ENCODE peak calls at places on chromosomes 2 and 18, in five cellular contexts. One of them, this sample, is unnamed.

GRCh38 chr2:127255146-127255545 is 35.0 kb upstream of the CYP27C1 start:
- DNase-seq in AG10803: no peak
- DNase-seq in AG09309: no peak
- DNase-seq in epithelial cell of esophagus: no peak
- DNase-seq in neural progenitor cell: no peak
- DNase-seq in this sample: no peak

GRCh38 chr2:239731998-239732665 is 293.0 kb downstream of the NDUFA10 start:
- DNase-seq in AG10803: no peak
- DNase-seq in AG09309: no peak
- DNase-seq in epithelial cell of esophagus: no peak
- DNase-seq in neural progenitor cell: no peak
- DNase-seq in this sample: no peak

GRCh38 chr2:204187513-204188088 is 251.0 kb downstream of the ICOS start:
- DNase-seq in AG10803: no peak
- DNase-seq in AG09309: no peak
- DNase-seq in epithelial cell of esophagus: no peak
- DNase-seq in neural progenitor cell: no peak
- DNase-seq in this sample: peak; percentile 47

GRCh38 chr2:41141146-41141791 is 689.4 kb upstream of the SLC8A1 start:
- DNase-seq in AG10803: no peak
- DNase-seq in AG09309: no peak
- DNase-seq in epithelial cell of esophagus: no peak
- DNase-seq in neural progenitor cell: no peak
- DNase-seq in this sample: no peak

GRCh38 chr2:70891572-70892356 is 43.9 kb upstream of the ATP6V1B1 start:
- DNase-seq in AG10803: no peak
- DNase-seq in AG09309: no peak
- DNase-seq in epithelial cell of esophagus: no peak
- DNase-seq in neural progenitor cell: no peak
- DNase-seq in this sample: no peak

GRCh38 chr2:57880446-57880845 is 166.2 kb upstream of the VRK2 start:
- DNase-seq in AG10803: no peak
- DNase-seq in AG09309: no peak
- DNase-seq in epithelial cell of esophagus: no peak
- DNase-seq in neural progenitor cell: no peak
- DNase-seq in this sample: no peak

GRCh38 chr2:149329470-149330126 is 789 bp upstream of the LYPD6 start:
- DNase-seq in AG10803: peak; percentile 52
- DNase-seq in AG09309: peak; percentile 13
- DNase-seq in epithelial cell of esophagus: peak; percentile 81
- DNase-seq in neural progenitor cell: peak; percentile 79
- DNase-seq in this sample: no peak

GRCh38 chr2:239595711-239596110 is 194.9 kb upstream of the HDAC4 start:
- DNase-seq in AG10803: no peak
- DNase-seq in AG09309: no peak
- DNase-seq in epithelial cell of esophagus: no peak
- DNase-seq in neural progenitor cell: no peak
- DNase-seq in this sample: no peak

GRCh38 chr18:32324173-32324572 is 134.3 kb downstream of the MEP1B start:
- DNase-seq in AG10803: peak; percentile 79
- DNase-seq in AG09309: peak; percentile 13
- DNase-seq in epithelial cell of esophagus: no peak
- DNase-seq in neural progenitor cell: no peak
- DNase-seq in this sample: no peak

GRCh38 chr18:45657357-45658335 is 42.4 kb downstream of the SLC14A2 start:
- DNase-seq in AG10803: peak; percentile 42
- DNase-seq in AG09309: peak; percentile 14
- DNase-seq in epithelial cell of esophagus: peak; percentile 75
- DNase-seq in neural progenitor cell: no peak
- DNase-seq in this sample: no peak

GRCh38 chr2:152573168-152573567 is 144.1 kb downstream of the PRPF40A start:
- DNase-seq in AG10803: peak; percentile 82
- DNase-seq in AG09309: peak; percentile 45
- DNase-seq in epithelial cell of esophagus: peak; percentile 93
- DNase-seq in neural progenitor cell: no peak
- DNase-seq in this sample: no peak

GRCh38 chr18:74689251-74689650 is 91.6 kb downstream of the ZNF407 start:
- DNase-seq in AG10803: peak; percentile 75
- DNase-seq in AG09309: peak; percentile 32
- DNase-seq in epithelial cell of esophagus: no peak
- DNase-seq in neural progenitor cell: no peak
- DNase-seq in this sample: no peak

GRCh38 chr18:27847412-27847811 is 329.5 kb downstream of the CDH2 start:
- DNase-seq in AG10803: no peak
- DNase-seq in AG09309: no peak
- DNase-seq in epithelial cell of esophagus: no peak
- DNase-seq in neural progenitor cell: no peak
- DNase-seq in this sample: no peak

GRCh38 chr2:217834057-217834620 is 168.7 kb downstream of the TNS1 start:
- DNase-seq in AG10803: no peak
- DNase-seq in AG09309: no peak
- DNase-seq in epithelial cell of esophagus: no peak
- DNase-seq in neural progenitor cell: no peak
- DNase-seq in this sample: no peak

GRCh38 chr2:164967781-164968228 is 12.5 kb upstream of the SLC38A11 start:
- DNase-seq in AG10803: peak; percentile 79
- DNase-seq in AG09309: peak; percentile 100
- DNase-seq in epithelial cell of esophagus: peak; percentile 99
- DNase-seq in neural progenitor cell: peak; percentile 59
- DNase-seq in this sample: peak; percentile 100

DNA sequence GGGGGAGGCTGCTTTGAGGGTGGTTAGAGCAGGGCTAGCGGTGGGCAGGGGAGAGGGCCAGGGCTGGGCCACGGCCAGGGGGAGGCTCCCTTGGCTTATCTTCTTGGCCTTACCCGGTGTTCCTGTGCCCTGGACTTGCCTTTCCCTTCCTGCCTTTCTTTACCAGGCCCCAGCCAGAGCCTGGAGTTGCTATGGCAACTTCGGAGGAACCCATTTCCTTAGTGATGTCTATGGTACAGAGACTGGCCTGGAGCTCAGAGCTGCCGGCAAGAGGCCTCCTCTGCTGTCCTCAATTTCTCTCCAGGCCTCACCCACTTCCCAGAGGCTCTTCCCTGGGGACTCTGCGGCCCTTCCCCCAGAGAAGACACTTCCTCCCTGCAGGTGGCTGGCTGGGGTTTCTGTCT is 11.5 kb downstream of the SPEG start:
- DNase-seq in AG10803: peak; percentile 71
- DNase-seq in AG09309: no peak
- DNase-seq in epithelial cell of esophagus: no peak
- DNase-seq in neural progenitor cell: peak; percentile 67
- DNase-seq in this sample: no peak
- H3K4me3 ChIP-seq in AG10803: no peak overlapping the region
- H3K4me3 ChIP-seq in AG09309: no peak overlapping the region
- H3K4me3 ChIP-seq in epithelial cell of esophagus: no peak overlapping the region
- H3K4me3 ChIP-seq in neural progenitor cell: no peak overlapping the region
- H3K4me3 ChIP-seq in this sample: no peak overlapping the region

DNA sequence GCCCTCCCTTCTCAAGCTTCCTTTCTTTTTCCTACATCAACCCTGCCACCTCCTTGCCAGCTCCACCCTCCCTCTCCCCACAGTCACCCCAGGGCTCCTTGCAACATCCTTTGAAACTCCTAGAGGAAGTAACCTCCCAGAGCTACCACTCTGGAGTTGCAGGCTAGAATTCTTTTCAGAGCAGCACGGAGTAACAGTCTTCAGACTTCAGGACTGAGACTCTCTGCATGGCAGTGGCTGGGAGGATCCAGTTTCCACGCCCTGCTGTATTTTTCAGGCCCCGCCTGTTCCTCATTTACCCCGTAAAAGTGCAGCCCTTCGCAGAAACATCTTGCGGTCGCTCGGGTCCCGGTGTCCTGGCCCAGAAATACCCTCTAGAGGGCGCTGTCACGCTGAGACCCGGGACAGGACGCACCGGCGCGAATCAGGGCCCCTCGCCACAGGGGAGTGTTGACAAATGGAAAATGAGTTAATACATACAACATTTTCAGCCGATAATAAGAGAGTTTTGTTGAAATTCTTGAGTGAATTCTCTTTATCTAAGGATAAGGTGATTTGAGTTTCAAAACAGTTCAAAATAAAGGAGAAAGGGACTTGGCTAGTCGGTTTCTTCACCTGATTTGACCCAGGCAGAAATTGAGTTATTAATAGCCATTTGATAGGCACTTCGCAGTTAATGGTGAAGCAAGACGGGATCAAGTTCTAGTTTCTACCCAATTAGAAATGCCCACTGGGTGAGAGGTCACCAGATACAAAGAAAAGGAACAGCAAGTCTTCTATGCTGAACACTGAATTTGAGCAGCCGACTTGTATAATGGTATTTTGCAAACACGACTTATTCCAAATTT is 18.5 kb upstream of the NTSR2 start:
- DNase-seq in AG10803: peak; percentile 74
- DNase-seq in AG09309: peak; percentile 46
- DNase-seq in epithelial cell of esophagus: peak; percentile 76
- DNase-seq in neural progenitor cell: peak; percentile 85
- DNase-seq in this sample: no peak
- H3K4me3 ChIP-seq in AG10803: peak overlapping the region; percentile 46
- H3K4me3 ChIP-seq in AG09309: peak overlapping the region; percentile 25
- H3K4me3 ChIP-seq in epithelial cell of esophagus: no peak overlapping the region
- H3K4me3 ChIP-seq in neural progenitor cell: peak overlapping the region; percentile 34
- H3K4me3 ChIP-seq in this sample: no peak overlapping the region

GRCh38 chr2:37322368-37322767 is 2.3 kb downstream of the PRKD3 start:
- DNase-seq in AG10803: peak; percentile 68
- DNase-seq in AG09309: no peak
- DNase-seq in epithelial cell of esophagus: no peak
- DNase-seq in neural progenitor cell: no peak
- DNase-seq in this sample: no peak
- H3K4me3 ChIP-seq in AG10803: peak overlapping the region; percentile 83
- H3K4me3 ChIP-seq in AG09309: no peak overlapping the region
- H3K4me3 ChIP-seq in epithelial cell of esophagus: no peak overlapping the region
- H3K4me3 ChIP-seq in neural progenitor cell: peak overlapping the region; percentile 98
- H3K4me3 ChIP-seq in this sample: no peak overlapping the region

GRCh38 chr2:15601681-15602080 is 10.0 kb downstream of the DDX1 start:
- DNase-seq in AG10803: no peak
- DNase-seq in AG09309: no peak
- DNase-seq in epithelial cell of esophagus: no peak
- DNase-seq in neural progenitor cell: no peak
- DNase-seq in this sample: no peak

GRCh38 chr2:15602393-15602792 is 10.7 kb downstream of the DDX1 start:
- DNase-seq in AG10803: no peak
- DNase-seq in AG09309: no peak
- DNase-seq in epithelial cell of esophagus: no peak
- DNase-seq in neural progenitor cell: no peak
- DNase-seq in this sample: no peak

GRCh38 chr2:15605721-15606120 is 14.1 kb downstream of the DDX1 start:
- DNase-seq in AG10803: no peak
- DNase-seq in AG09309: no peak
- DNase-seq in epithelial cell of esophagus: no peak
- DNase-seq in neural progenitor cell: no peak
- DNase-seq in this sample: no peak

GRCh38 chr2:15603044-15603765 is 11.5 kb downstream of the DDX1 start:
- DNase-seq in AG10803: no peak
- DNase-seq in AG09309: no peak
- DNase-seq in epithelial cell of esophagus: no peak
- DNase-seq in neural progenitor cell: no peak
- DNase-seq in this sample: no peak

GRCh38 chr2:15603948-15604347 is 12.3 kb downstream of the DDX1 start:
- DNase-seq in AG10803: no peak
- DNase-seq in AG09309: no peak
- DNase-seq in epithelial cell of esophagus: no peak
- DNase-seq in neural progenitor cell: no peak
- DNase-seq in this sample: no peak
- H3K4me3 ChIP-seq in AG10803: no peak overlapping the region
- H3K4me3 ChIP-seq in AG09309: no peak overlapping the region
- H3K4me3 ChIP-seq in epithelial cell of esophagus: no peak overlapping the region
- H3K4me3 ChIP-seq in neural progenitor cell: no peak overlapping the region
- H3K4me3 ChIP-seq in this sample: no peak overlapping the region

GRCh38 chr2:192560326-192560725 is 365.6 kb upstream of the TMEFF2 start:
- DNase-seq in AG10803: no peak
- DNase-seq in AG09309: no peak
- DNase-seq in epithelial cell of esophagus: no peak
- DNase-seq in neural progenitor cell: no peak
- DNase-seq in this sample: no peak

GRCh38 chr2:192558637-192559036 is 363.9 kb upstream of the TMEFF2 start:
- DNase-seq in AG10803: no peak
- DNase-seq in AG09309: no peak
- DNase-seq in epithelial cell of esophagus: no peak
- DNase-seq in neural progenitor cell: no peak
- DNase-seq in this sample: no peak

GRCh38 chr2:192555740-192556139 is 361.0 kb upstream of the TMEFF2 start:
- DNase-seq in AG10803: no peak
- DNase-seq in AG09309: no peak
- DNase-seq in epithelial cell of esophagus: no peak
- DNase-seq in neural progenitor cell: no peak
- DNase-seq in this sample: no peak

GRCh38 chr2:192559541-192560126 is 364.9 kb upstream of the TMEFF2 start:
- DNase-seq in AG10803: no peak
- DNase-seq in AG09309: no peak
- DNase-seq in epithelial cell of esophagus: peak; percentile 7
- DNase-seq in neural progenitor cell: no peak
- DNase-seq in this sample: no peak
- H3K4me3 ChIP-seq in AG10803: no peak overlapping the region
- H3K4me3 ChIP-seq in AG09309: no peak overlapping the region
- H3K4me3 ChIP-seq in epithelial cell of esophagus: no peak overlapping the region
- H3K4me3 ChIP-seq in neural progenitor cell: no peak overlapping the region
- H3K4me3 ChIP-seq in this sample: no peak overlapping the region

DNA sequence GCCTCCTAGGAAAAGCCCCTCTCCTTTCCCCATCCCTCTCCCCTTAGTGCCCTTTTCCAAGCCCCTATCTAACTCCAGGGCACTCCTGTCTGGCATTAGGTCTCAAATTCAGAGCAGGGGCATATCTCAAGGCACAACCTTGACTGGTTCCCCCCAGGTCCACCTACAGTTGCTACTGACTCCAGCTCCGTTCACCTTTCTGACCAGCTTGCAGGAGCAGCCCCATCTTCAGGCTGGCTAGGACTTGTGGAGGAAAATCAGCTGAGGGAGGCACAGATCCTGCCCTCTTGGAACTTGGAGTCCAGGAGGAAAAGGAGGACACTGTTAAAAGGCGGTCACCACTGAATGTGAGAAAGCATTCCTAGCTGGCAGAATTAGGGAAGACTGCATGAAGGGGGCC is 152.4 kb downstream of the ZFP36L2 start:
- DNase-seq in AG10803: no peak
- DNase-seq in AG09309: no peak
- DNase-seq in epithelial cell of esophagus: peak; percentile 24
- DNase-seq in neural progenitor cell: no peak
- DNase-seq in this sample: no peak
- H3K4me3 ChIP-seq in AG10803: no peak overlapping the region
- H3K4me3 ChIP-seq in AG09309: no peak overlapping the region
- H3K4me3 ChIP-seq in epithelial cell of esophagus: peak overlapping the region; percentile 41
- H3K4me3 ChIP-seq in neural progenitor cell: no peak overlapping the region
- H3K4me3 ChIP-seq in this sample: no peak overlapping the region

DNA sequence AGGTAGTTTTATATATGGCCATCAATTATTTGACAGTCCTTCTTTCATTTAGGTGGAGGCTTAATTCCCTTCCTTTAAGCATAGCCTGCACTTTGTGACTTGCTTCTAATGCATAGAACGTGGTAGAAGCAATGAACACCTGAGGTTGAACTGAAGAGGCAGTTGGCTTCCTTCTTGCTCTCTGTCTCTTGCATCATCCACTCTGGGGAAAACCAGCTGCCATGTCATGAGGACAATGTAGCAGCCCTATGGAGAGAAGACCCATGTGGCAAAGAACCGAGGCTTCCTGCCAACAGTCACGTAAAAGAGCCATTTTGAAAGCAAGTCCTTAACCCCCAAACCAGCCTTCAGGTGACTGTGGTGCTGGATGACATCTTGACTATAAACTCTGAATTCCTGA is 46.8 kb downstream of the ATOH8 start:
- DNase-seq in AG10803: no peak
- DNase-seq in AG09309: no peak
- DNase-seq in epithelial cell of esophagus: no peak
- DNase-seq in neural progenitor cell: no peak
- DNase-seq in this sample: no peak
- H3K4me3 ChIP-seq in AG10803: no peak overlapping the region
- H3K4me3 ChIP-seq in AG09309: no peak overlapping the region
- H3K4me3 ChIP-seq in epithelial cell of esophagus: no peak overlapping the region
- H3K4me3 ChIP-seq in neural progenitor cell: no peak overlapping the region
- H3K4me3 ChIP-seq in this sample: no peak overlapping the region

GRCh38 chr18:12315911-12316310 is 7.9 kb downstream of the TUBB6 start:
- DNase-seq in AG10803: no peak
- DNase-seq in AG09309: no peak
- DNase-seq in epithelial cell of esophagus: no peak
- DNase-seq in neural progenitor cell: no peak
- DNase-seq in this sample: no peak
- H3K4me3 ChIP-seq in AG10803: no peak overlapping the region
- H3K4me3 ChIP-seq in AG09309: no peak overlapping the region
- H3K4me3 ChIP-seq in epithelial cell of esophagus: no peak overlapping the region
- H3K4me3 ChIP-seq in neural progenitor cell: no peak overlapping the region
- H3K4me3 ChIP-seq in this sample: no peak overlapping the region

This sample was measured in kidney epithelial cell.